ENCODE peak calls at places on chromosomes 2 and 18, in five cellular contexts. One of them, this sample, is unnamed.

GRCh38 chr2:25297738-25298137 is 44.0 kb downstream of the DNMT3A start:
- DNase-seq in SK-N-SH: no peak
- DNase-seq in OCI-LY7: peak
- DNase-seq in neural progenitor cell: no peak
- DNase-seq in hepatocyte: no peak
- DNase-seq in this sample: no peak

GRCh38 chr2:232142049-232142448 is 180.5 kb downstream of the DIS3L2 start:
- DNase-seq in SK-N-SH: peak
- DNase-seq in OCI-LY7: peak
- DNase-seq in neural progenitor cell: peak
- DNase-seq in hepatocyte: peak
- DNase-seq in this sample: peak

GRCh38 chr2:2546046-2546445 is 215.0 kb upstream of the MYT1L start:
- DNase-seq in SK-N-SH: no peak
- DNase-seq in OCI-LY7: no peak
- DNase-seq in neural progenitor cell: no peak
- DNase-seq in hepatocyte: no peak
- DNase-seq in this sample: no peak

GRCh38 chr2:177812713-177813396 is 259.7 kb downstream of the PDE11A start:
- DNase-seq in SK-N-SH: no peak
- DNase-seq in OCI-LY7: no peak
- DNase-seq in neural progenitor cell: no peak
- DNase-seq in hepatocyte: no peak
- DNase-seq in this sample: no peak

GRCh38 chr2:9215680-9216079 is 9.1 kb downstream of the ASAP2 start:
- DNase-seq in SK-N-SH: no peak
- DNase-seq in OCI-LY7: no peak
- DNase-seq in neural progenitor cell: no peak
- DNase-seq in hepatocyte: no peak
- DNase-seq in this sample: no peak

GRCh38 chr2:239102266-239102665 is 254.4 kb downstream of the TWIST2 start:
- DNase-seq in SK-N-SH: no peak
- DNase-seq in OCI-LY7: no peak
- DNase-seq in neural progenitor cell: no peak
- DNase-seq in hepatocyte: no peak
- DNase-seq in this sample: no peak

GRCh38 chr2:134143568-134143967 is 110.3 kb upstream of the MGAT5 start:
- DNase-seq in SK-N-SH: no peak
- DNase-seq in OCI-LY7: no peak
- DNase-seq in neural progenitor cell: no peak
- DNase-seq in hepatocyte: no peak
- DNase-seq in this sample: no peak

GRCh38 chr2:20615466-20616241 is 35.2 kb downstream of the HS1BP3 start:
- DNase-seq in SK-N-SH: no peak
- DNase-seq in OCI-LY7: no peak
- DNase-seq in neural progenitor cell: no peak
- DNase-seq in hepatocyte: peak
- DNase-seq in this sample: no peak

GRCh38 chr18:65761636-65762310 is 11.0 kb downstream of the CDH7 start:
- DNase-seq in SK-N-SH: no peak
- DNase-seq in OCI-LY7: no peak
- DNase-seq in neural progenitor cell: no peak
- DNase-seq in hepatocyte: no peak
- DNase-seq in this sample: no peak

GRCh38 chr2:161412346-161412745 is 3.8 kb upstream of the TBR1 start:
- DNase-seq in SK-N-SH: no peak
- DNase-seq in OCI-LY7: no peak
- DNase-seq in neural progenitor cell: no peak
- DNase-seq in hepatocyte: no peak
- DNase-seq in this sample: no peak

GRCh38 chr2:109422071-109422757 is 191.6 kb downstream of the SEPTIN10 start:
- DNase-seq in SK-N-SH: no peak
- DNase-seq in OCI-LY7: no peak
- DNase-seq in neural progenitor cell: no peak
- DNase-seq in hepatocyte: no peak
- DNase-seq in this sample: no peak

DNA sequence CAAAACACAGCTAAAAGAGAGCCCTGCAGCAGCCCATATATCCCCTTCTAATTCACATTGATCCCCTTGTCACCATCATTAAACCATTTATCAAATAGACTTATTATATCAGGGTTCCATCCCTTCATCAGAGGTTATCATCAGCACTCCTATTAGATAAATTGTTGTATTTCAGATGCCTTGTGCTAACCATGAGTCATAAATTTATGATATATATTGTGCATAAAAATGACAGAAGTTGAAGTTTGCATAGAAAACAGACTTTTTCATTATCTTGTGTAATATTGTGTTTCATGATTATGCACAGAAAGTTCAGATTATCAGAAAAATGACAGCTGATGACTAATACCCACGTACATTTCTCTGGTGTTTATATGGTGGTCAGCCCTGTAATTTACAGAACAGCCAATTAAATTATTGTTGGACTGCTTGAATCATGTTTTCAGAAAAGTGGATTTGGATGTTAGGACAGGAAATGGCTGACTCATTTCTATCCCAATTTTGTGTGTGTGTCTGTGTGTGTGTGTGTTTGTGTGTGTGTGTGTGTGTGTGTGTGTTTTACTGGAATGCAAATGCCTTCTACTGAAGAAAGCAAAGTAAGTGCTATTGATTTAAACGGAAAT is 80.9 kb downstream of the PPP1R1C start:
- DNase-seq in SK-N-SH: peak
- DNase-seq in OCI-LY7: no peak
- DNase-seq in neural progenitor cell: no peak
- DNase-seq in hepatocyte: no peak
- DNase-seq in this sample: no peak
- TF ChIP-seq EZH2phosphoT487 in SK-N-SH: no peak
- TF ChIP-seq EZH2phosphoT487 in OCI-LY7: no peak
- TF ChIP-seq EZH2phosphoT487 in neural progenitor cell: no peak
- TF ChIP-seq EZH2phosphoT487 in hepatocyte: no peak
- TF ChIP-seq EZH2phosphoT487 in this sample: no peak

GRCh38 chr2:84389794-84390193 is 69.3 kb downstream of the SUCLG1 start:
- DNase-seq in SK-N-SH: no peak
- DNase-seq in OCI-LY7: no peak
- DNase-seq in neural progenitor cell: no peak
- DNase-seq in hepatocyte: no peak
- DNase-seq in this sample: no peak
- TF ChIP-seq EZH2phosphoT487 in SK-N-SH: no peak
- TF ChIP-seq EZH2phosphoT487 in OCI-LY7: no peak
- TF ChIP-seq EZH2phosphoT487 in neural progenitor cell: no peak
- TF ChIP-seq EZH2phosphoT487 in hepatocyte: no peak
- TF ChIP-seq EZH2phosphoT487 in this sample: no peak

GRCh38 chr2:46818141-46818552 is 97.5 kb downstream of the MCFD2 start:
- DNase-seq in SK-N-SH: no peak
- DNase-seq in OCI-LY7: no peak
- DNase-seq in neural progenitor cell: no peak
- DNase-seq in hepatocyte: no peak
- DNase-seq in this sample: no peak
- TF ChIP-seq EZH2phosphoT487 in SK-N-SH: no peak
- TF ChIP-seq EZH2phosphoT487 in OCI-LY7: no peak
- TF ChIP-seq EZH2phosphoT487 in neural progenitor cell: no peak
- TF ChIP-seq EZH2phosphoT487 in hepatocyte: no peak
- TF ChIP-seq EZH2phosphoT487 in this sample: no peak

GRCh38 chr2:199485732-199486335 is 28.1 kb upstream of the SATB2 start:
- DNase-seq in SK-N-SH: no peak
- DNase-seq in OCI-LY7: peak
- DNase-seq in neural progenitor cell: peak
- DNase-seq in hepatocyte: peak
- DNase-seq in this sample: peak

GRCh38 chr2:199488772-199489400 is 31.1 kb upstream of the SATB2 start:
- DNase-seq in SK-N-SH: peak
- DNase-seq in OCI-LY7: peak
- DNase-seq in neural progenitor cell: peak
- DNase-seq in hepatocyte: peak
- DNase-seq in this sample: peak

GRCh38 chr2:199495147-199495546 is 37.4 kb upstream of the SATB2 start:
- DNase-seq in SK-N-SH: no peak
- DNase-seq in OCI-LY7: no peak
- DNase-seq in neural progenitor cell: no peak
- DNase-seq in hepatocyte: no peak
- DNase-seq in this sample: no peak

GRCh38 chr2:199484927-199485326 is 27.2 kb upstream of the SATB2 start:
- DNase-seq in SK-N-SH: no peak
- DNase-seq in OCI-LY7: peak
- DNase-seq in neural progenitor cell: no peak
- DNase-seq in hepatocyte: no peak
- DNase-seq in this sample: no peak

GRCh38 chr2:199490049-199490448 is 32.3 kb upstream of the SATB2 start:
- DNase-seq in SK-N-SH: no peak
- DNase-seq in OCI-LY7: no peak
- DNase-seq in neural progenitor cell: no peak
- DNase-seq in hepatocyte: no peak
- DNase-seq in this sample: no peak
- TF ChIP-seq EZH2phosphoT487 in SK-N-SH: no peak
- TF ChIP-seq EZH2phosphoT487 in OCI-LY7: no peak
- TF ChIP-seq EZH2phosphoT487 in neural progenitor cell: no peak
- TF ChIP-seq EZH2phosphoT487 in hepatocyte: no peak
- TF ChIP-seq EZH2phosphoT487 in this sample: no peak

GRCh38 chr2:187566266-187566665 is 12.0 kb upstream of the TFPI start:
- DNase-seq in SK-N-SH: no peak
- DNase-seq in OCI-LY7: no peak
- DNase-seq in neural progenitor cell: no peak
- DNase-seq in hepatocyte: no peak
- DNase-seq in this sample: no peak
- TF ChIP-seq EZH2phosphoT487 in SK-N-SH: no peak
- TF ChIP-seq EZH2phosphoT487 in OCI-LY7: no peak
- TF ChIP-seq EZH2phosphoT487 in neural progenitor cell: no peak
- TF ChIP-seq EZH2phosphoT487 in hepatocyte: no peak
- TF ChIP-seq EZH2phosphoT487 in this sample: no peak

GRCh38 chr2:202824901-202825300 is 46.7 kb downstream of the ICA1L start:
- DNase-seq in SK-N-SH: no peak
- DNase-seq in OCI-LY7: no peak
- DNase-seq in neural progenitor cell: no peak
- DNase-seq in hepatocyte: no peak
- DNase-seq in this sample: no peak
- TF ChIP-seq EZH2phosphoT487 in SK-N-SH: no peak
- TF ChIP-seq EZH2phosphoT487 in OCI-LY7: no peak
- TF ChIP-seq EZH2phosphoT487 in neural progenitor cell: no peak
- TF ChIP-seq EZH2phosphoT487 in hepatocyte: no peak
- TF ChIP-seq EZH2phosphoT487 in this sample: no peak